ENCODE peak calls at places on chromosomes 4 and X, in six cellular contexts. B is lung microvascular endothelial cell; P is fibroblast of lung; T is CD8-positive, alpha-beta T cell; C is tibial nerve; W is D341Med. Y is an unnamed sample.

GRCh38 chr4:9999956-10000551 is 21.2 kb downstream of the SLC2A9 start:
- DNase-seq in B (no peak), P (peak), T (no peak), C (no peak), W (no peak), Y (no peak)

GRCh38 chr4:74438661-74439060 is 6.3 kb upstream of the AREG start:
- DNase-seq in B (no peak), P (no peak), T (no peak), C (no peak), W (no peak), Y (no peak)

GRCh38 chr4:81652069-81652478 is 180.4 kb upstream of the RASGEF1B start:
- DNase-seq in B (no peak), P (no peak), T (no peak), C (no peak), W (no peak), Y (no peak)

GRCh38 chr4:64883087-64883926 is 474.1 kb upstream of the TECRL start:
- DNase-seq in B (no peak), P (no peak), T (no peak), C (no peak), W (no peak), Y (no peak)

GRCh38 chrX:97089116-97089515 is 205.4 kb downstream of the RPA4 start:
- DNase-seq in B (no peak), P (no peak), T (no peak), C (no peak), W (no peak), Y (no peak)

GRCh38 chrX:130125090-130125489 is 14.8 kb upstream of the ELF4 start:
- DNase-seq in B (no peak), P (peak), T (no peak), C (peak), W (no peak), Y (peak)

GRCh38 chr4:153154010-153154975 is 50.0 kb upstream of the TRIM2 start:
- DNase-seq in B (no peak), P (peak), T (no peak), C (no peak), W (no peak), Y (peak)

GRCh38 chr4:159111417-159111816 is 8.5 kb downstream of the RAPGEF2 start:
- DNase-seq in B (no peak), P (no peak), T (no peak), C (no peak), W (no peak), Y (no peak)

GRCh38 chr4:87330761-87331160 is 8.1 kb upstream of the HSD17B13 start:
- DNase-seq in B (no peak), P (no peak), T (no peak), C (no peak), W (no peak), Y (no peak)

GRCh38 chrX:77167993-77168392 is 279.2 kb upstream of the FGF16 start:
- DNase-seq in B (peak), P (no peak), T (no peak), C (no peak), W (no peak), Y (peak)

GRCh38 chr4:8617486-8618040 is 25.0 kb downstream of the CPZ start:
- DNase-seq in B (no peak), P (no peak), T (no peak), C (no peak), W (no peak), Y (no peak)

GRCh38 chr4:24067781-24068193 is 177.9 kb upstream of the PPARGC1A start:
- DNase-seq in B (no peak), P (peak), T (no peak), C (peak), W (no peak), Y (no peak)

GRCh38 chr4:87123241-87123640 is 97.2 kb downstream of the KLHL8 start:
- DNase-seq in B (no peak), P (no peak), T (no peak), C (no peak), W (no peak), Y (no peak)

GRCh38 chr4:41539711-41540110 is 1.8 kb downstream of the LIMCH1 start:
- DNase-seq in B (no peak), P (no peak), T (no peak), C (no peak), W (no peak), Y (no peak)

GRCh38 chr4:117545042-117545441 is 459.7 kb upstream of the TRAM1L1 start:
- DNase-seq in B (no peak), P (peak), T (no peak), C (no peak), W (no peak), Y (no peak)

GRCh38 chrX:38817004-38817703 is 15.9 kb downstream of the MID1IP1 start:
- DNase-seq in B (no peak), P (peak), T (no peak), C (no peak), W (no peak), Y (peak)

GRCh38 chr4:127668770-127669169 is 36.0 kb downstream of the INTU start:
- DNase-seq in B (no peak), P (no peak), T (no peak), C (no peak), W (no peak), Y (no peak)

GRCh38 chr4:176778063-176778462 is 14.7 kb downstream of the VEGFC start:
- DNase-seq in B (peak), P (peak), T (no peak), C (no peak), W (no peak), Y (peak)